ENCODE peak calls at places on chromosomes 13 and 19, in six cellular contexts. N is A549; G is stimulated activated CD4-positive, alpha-beta T cell treated with anti-CD3 and anti-CD28 coated beads, TNF-alpha, amount 100 ng/mL, for 1 hour; L is EL; V is skeletal muscle cell; X is HEK293T. K is an unnamed sample.

GRCh38 chr19:2607712-2608601 is 94.5 kb downstream of the GNG7 start:
- DNase-seq in L (no peak), N (no peak), V (no peak), G (peak; percentile 72), X (no peak), K (no peak)

GRCh38 chr19:57088125-57088524 is 31.7 kb upstream of the USP29 start:
- DNase-seq in V (no peak), L (no peak), X (no peak), N (no peak), G (no peak), K (no peak)

GRCh38 chr19:3270908-3271307 is 46.4 kb downstream of the CELF5 start:
- DNase-seq in N (peak; percentile 73), X (peak; percentile 36), L (peak; percentile 49), V (no peak), G (peak; percentile 25), K (no peak)

GRCh38 chr19:49398001-49398615 is 10.1 kb downstream of the KASH5 start:
- DNase-seq in G (no peak), N (no peak), V (no peak), L (no peak), X (no peak), K (no peak)

GRCh38 chr13:40660270-40660669 is 6.2 kb downstream of the FOXO1 start:
- DNase-seq in N (no peak), G (no peak), X (no peak), V (no peak), L (no peak), K (no peak)

GRCh38 chr13:21812192-21812626 is 141.3 kb downstream of the FGF9 start:
- DNase-seq in N (no peak), X (no peak), G (no peak), L (no peak), V (no peak), K (no peak)

GRCh38 chr19:13008926-13009787 is 13.9 kb downstream of the NFIX start:
- DNase-seq in V (no peak), G (no peak), L (no peak), X (no peak), N (no peak), K (no peak)

GRCh38 chr19:33796164-33797100 is at the start of gene KCTD15:
- DNase-seq in X (peak; percentile 35), L (peak; percentile 46), G (peak; percentile 32), N (peak; percentile 66), V (no peak), K (no peak)

GRCh38 chr13:80798576-80799133 is 457.7 kb upstream of the SPRY2 start:
- DNase-seq in L (no peak), V (no peak), X (no peak), N (no peak), G (no peak), K (no peak)

GRCh38 chr19:20079487-20079886 is 1.7 kb downstream of the ZNF90 start:
- DNase-seq in G (no peak), X (no peak), N (no peak), L (peak; percentile 3), V (no peak), K (no peak)

GRCh38 chr13:37602743-37603381 is 4.3 kb upstream of the POSTN start:
- DNase-seq in X (no peak), N (no peak), V (no peak), G (no peak), L (peak; percentile 31), K (no peak)

GRCh38 chr19:39199025-39199424 is 2.3 kb downstream of the NCCRP1 start:
- DNase-seq in X (no peak), V (no peak), L (peak; percentile 69), G (no peak), N (no peak), K (no peak)

GRCh38 chr19:6253886-6254285 is 25.9 kb downstream of the MLLT1 start:
- DNase-seq in V (no peak), G (no peak), N (no peak), X (no peak), L (no peak), K (no peak)

GRCh38 chr13:107765724-107766436 is 449.5 kb downstream of the LIG4 start:
- DNase-seq in G (no peak), X (no peak), V (no peak), L (no peak), N (no peak), K (no peak)

GRCh38 chr13:28451482-28452217 is 43.3 kb downstream of the FLT1 start:
- DNase-seq in G (no peak), N (no peak), V (no peak), X (peak; percentile 31), L (no peak), K (no peak)

GRCh38 chr19:18514800-18515682 is 6.8 kb downstream of the ELL start:
- DNase-seq in X (no peak), L (peak; percentile 43), N (peak; percentile 64), V (no peak), G (no peak), K (no peak)

GRCh38 chr13:29902632-29903305 is 52.4 kb upstream of the UBL3 start:
- DNase-seq in G (no peak), V (no peak), L (no peak), N (no peak), X (no peak), K (no peak)

GRCh38 chr13:30341815-30342570 is 34.6 kb upstream of the KATNAL1 start:
- DNase-seq in X (no peak), G (no peak), N (no peak), L (peak; percentile 93), V (peak; percentile 89), K (peak; percentile 61)

GRCh38 chr13:79593121-79593520 is 112.2 kb downstream of the NDFIP2 start:
- DNase-seq in G (no peak), N (no peak), X (no peak), V (no peak), L (no peak), K (no peak)

GRCh38 chr19:7863157-7863970 is 10.8 kb downstream of the PRR36 start:
- DNase-seq in V (no peak), G (no peak), N (no peak), L (no peak), X (no peak), K (no peak)

GRCh38 chr19:48271531-48272151 is 1.8 kb downstream of the ZNF114 start:
- DNase-seq in X (no peak), L (peak; percentile 68), V (no peak), G (no peak), N (peak; percentile 90), K (no peak)

GRCh38 chr19:51746731-51747130 is 4.9 kb downstream of the FPR1 start:
- DNase-seq in G (no peak), X (no peak), L (no peak), V (no peak), N (no peak), K (no peak)

GRCh38 chr19:44587863-44588752 is 25.3 kb upstream of the IGSF23 start:
- DNase-seq in V (peak; percentile 91), L (peak; percentile 96), G (no peak), X (no peak), N (peak; percentile 84), K (no peak)

GRCh38 chr19:41997121-41997850 is 3.3 kb upstream of the ATP1A3 start:
- DNase-seq in G (peak; percentile 28), L (peak; percentile 40), N (peak; percentile 69), V (no peak), X (peak; percentile 72), K (no peak)

GRCh38 chr13:111131610-111132009 is 16.5 kb downstream of the ARHGEF7 start:
- DNase-seq in V (no peak), G (no peak), L (no peak), X (no peak), N (no peak), K (no peak)

GRCh38 chr19:47226426-47227346 is 4.3 kb downstream of the BBC3 start:
- DNase-seq in V (no peak), X (no peak), N (peak; percentile 95), G (no peak), L (peak; percentile 88), K (peak; percentile 39)

GRCh38 chr19:46903458-46903857 is 42.7 kb downstream of the ARHGAP35 start:
- DNase-seq in L (peak; percentile 39), G (no peak), N (no peak), X (no peak), V (no peak), K (no peak)

GRCh38 chr13:80141114-80141849 is 199.6 kb downstream of the SPRY2 start:
- DNase-seq in L (peak; percentile 26), N (no peak), V (peak; percentile 75), G (no peak), X (peak; percentile 38), K (peak; percentile 13)

GRCh38 chr19:31164666-31165265 is 184.5 kb downstream of the TSHZ3 start:
- DNase-seq in L (no peak), V (no peak), X (no peak), G (no peak), N (no peak), K (no peak)

GRCh38 chr19:56841194-56841546 is 644 bp upstream of the PEG3 start:
- DNase-seq in V (no peak), N (no peak), L (no peak), G (no peak), X (no peak), K (no peak)

GRCh38 chr19:13215572-13216380 is 65.6 kb downstream of the IER2 start:
- DNase-seq in X (no peak), V (no peak), L (no peak), N (no peak), G (no peak), K (no peak)

GRCh38 chr19:42066075-42066754 is 3.8 kb downstream of the GRIK5 start:
- DNase-seq in X (peak; percentile 62), L (peak; percentile 15), V (no peak), G (no peak), N (peak; percentile 62), K (no peak)

GRCh38 chr19:49347835-49348234 is 12.6 kb downstream of the CD37 start:
- DNase-seq in L (peak; percentile 74), X (peak; percentile 58), N (peak; percentile 92), V (no peak), G (no peak), K (no peak)